ENCODE peak calls at places on chromosome 3, in eight cellular contexts. One of them, this sample, is unnamed.

GRCh38 chr3:180987344-180987743 is 2.2 kb downstream of the DNAJC19 start:
- DNase-seq in heart left ventricle: no peak
- DNase-seq in IMR-90: no peak
- DNase-seq in transverse colon: no peak
- DNase-seq in breast epithelium: no peak
- DNase-seq in thyroid gland: no peak
- DNase-seq in uterus: no peak
- DNase-seq in right lobe of liver: no peak
- DNase-seq in this sample: no peak

GRCh38 chr3:98564282-98565005 is 29.0 kb downstream of the CPOX start:
- DNase-seq in IMR-90: no peak
- DNase-seq in uterus: no peak
- DNase-seq in thyroid gland: no peak
- DNase-seq in heart left ventricle: no peak
- DNase-seq in breast epithelium: no peak
- DNase-seq in transverse colon: no peak
- DNase-seq in right lobe of liver: no peak
- DNase-seq in this sample: no peak

GRCh38 chr3:107705046-107705445 is 182.3 kb downstream of the BBX start:
- DNase-seq in heart left ventricle: no peak
- DNase-seq in uterus: no peak
- DNase-seq in thyroid gland: no peak
- DNase-seq in IMR-90: no peak
- DNase-seq in breast epithelium: no peak
- DNase-seq in right lobe of liver: no peak
- DNase-seq in transverse colon: no peak
- DNase-seq in this sample: no peak

GRCh38 chr3:158722108-158722507 is 10.1 kb downstream of the RARRES1 start:
- DNase-seq in right lobe of liver: no peak
- DNase-seq in IMR-90: no peak
- DNase-seq in heart left ventricle: no peak
- DNase-seq in uterus: no peak
- DNase-seq in transverse colon: no peak
- DNase-seq in breast epithelium: no peak
- DNase-seq in thyroid gland: no peak
- DNase-seq in this sample: no peak

GRCh38 chr3:152879130-152879789 is 44.3 kb downstream of the P2RY1 start:
- DNase-seq in right lobe of liver: no peak
- DNase-seq in transverse colon: no peak
- DNase-seq in heart left ventricle: no peak
- DNase-seq in IMR-90: no peak
- DNase-seq in thyroid gland: no peak
- DNase-seq in breast epithelium: no peak
- DNase-seq in uterus: no peak
- DNase-seq in this sample: no peak

GRCh38 chr3:61141184-61141583 is 110.1 kb downstream of the FHIT start:
- DNase-seq in right lobe of liver: no peak
- DNase-seq in transverse colon: no peak
- DNase-seq in heart left ventricle: no peak
- DNase-seq in IMR-90: no peak
- DNase-seq in breast epithelium: no peak
- DNase-seq in uterus: no peak
- DNase-seq in thyroid gland: no peak
- DNase-seq in this sample: no peak

GRCh38 chr3:13543251-13543650 is 5.7 kb upstream of the FBLN2 start:
- DNase-seq in heart left ventricle: peak; percentile 63
- DNase-seq in thyroid gland: peak; percentile 35
- DNase-seq in IMR-90: peak; percentile 87
- DNase-seq in uterus: peak; percentile 85
- DNase-seq in breast epithelium: peak; percentile 40
- DNase-seq in right lobe of liver: no peak
- DNase-seq in transverse colon: peak; percentile 36
- DNase-seq in this sample: no peak

GRCh38 chr3:149247025-149247710 is 25.5 kb upstream of the CP start:
- DNase-seq in transverse colon: no peak
- DNase-seq in thyroid gland: no peak
- DNase-seq in IMR-90: peak; percentile 70
- DNase-seq in breast epithelium: no peak
- DNase-seq in uterus: peak; percentile 53
- DNase-seq in right lobe of liver: no peak
- DNase-seq in heart left ventricle: no peak
- DNase-seq in this sample: no peak

GRCh38 chr3:197350446-197350845 is 52.0 kb upstream of the DLG1 start:
- DNase-seq in transverse colon: no peak
- DNase-seq in uterus: no peak
- DNase-seq in heart left ventricle: no peak
- DNase-seq in right lobe of liver: no peak
- DNase-seq in breast epithelium: no peak
- DNase-seq in thyroid gland: no peak
- DNase-seq in IMR-90: no peak
- DNase-seq in this sample: no peak

GRCh38 chr3:47646362-47646761 is 67.7 kb upstream of the CSPG5 start:
- DNase-seq in uterus: peak; percentile 24
- DNase-seq in breast epithelium: no peak
- DNase-seq in heart left ventricle: no peak
- DNase-seq in transverse colon: no peak
- DNase-seq in right lobe of liver: no peak
- DNase-seq in thyroid gland: no peak
- DNase-seq in IMR-90: peak; percentile 34
- DNase-seq in this sample: no peak

GRCh38 chr3:169658311-169658931 is 5.1 kb downstream of the MECOM start:
- DNase-seq in transverse colon: no peak
- DNase-seq in uterus: no peak
- DNase-seq in breast epithelium: no peak
- DNase-seq in thyroid gland: no peak
- DNase-seq in IMR-90: peak; percentile 35
- DNase-seq in heart left ventricle: peak; percentile 56
- DNase-seq in right lobe of liver: no peak
- DNase-seq in this sample: peak; percentile 52

GRCh38 chr3:187986514-187986934 is 167.4 kb upstream of the LPP start:
- DNase-seq in breast epithelium: no peak
- DNase-seq in heart left ventricle: no peak
- DNase-seq in right lobe of liver: no peak
- DNase-seq in IMR-90: peak; percentile 96
- DNase-seq in thyroid gland: peak; percentile 55
- DNase-seq in uterus: no peak
- DNase-seq in transverse colon: no peak
- DNase-seq in this sample: no peak

GRCh38 chr3:77236118-77236517 is 196.2 kb downstream of the ROBO2 start:
- DNase-seq in breast epithelium: no peak
- DNase-seq in IMR-90: no peak
- DNase-seq in thyroid gland: no peak
- DNase-seq in heart left ventricle: no peak
- DNase-seq in uterus: no peak
- DNase-seq in transverse colon: no peak
- DNase-seq in right lobe of liver: no peak
- DNase-seq in this sample: no peak

GRCh38 chr3:179603831-179604230 is 607 bp downstream of the MRPL47 start:
- DNase-seq in right lobe of liver: no peak
- DNase-seq in heart left ventricle: no peak
- DNase-seq in breast epithelium: no peak
- DNase-seq in uterus: no peak
- DNase-seq in thyroid gland: no peak
- DNase-seq in IMR-90: no peak
- DNase-seq in transverse colon: no peak
- DNase-seq in this sample: no peak

GRCh38 chr3:29576181-29576580 is 295.3 kb downstream of the RBMS3 start:
- DNase-seq in transverse colon: no peak
- DNase-seq in thyroid gland: no peak
- DNase-seq in breast epithelium: no peak
- DNase-seq in right lobe of liver: no peak
- DNase-seq in uterus: no peak
- DNase-seq in IMR-90: no peak
- DNase-seq in heart left ventricle: no peak
- DNase-seq in this sample: no peak

GRCh38 chr3:133600682-133601081 is 27.2 kb downstream of the CDV3 start:
- DNase-seq in transverse colon: no peak
- DNase-seq in breast epithelium: no peak
- DNase-seq in IMR-90: no peak
- DNase-seq in thyroid gland: no peak
- DNase-seq in right lobe of liver: no peak
- DNase-seq in uterus: no peak
- DNase-seq in heart left ventricle: no peak
- DNase-seq in this sample: no peak
- TF ChIP-seq POLR2A in transverse colon: no peak
- TF ChIP-seq POLR2A in breast epithelium: no peak
- TF ChIP-seq POLR2A in IMR-90: no peak
- TF ChIP-seq POLR2A in thyroid gland: no peak
- TF ChIP-seq POLR2A in right lobe of liver: no peak
- TF ChIP-seq POLR2A in uterus: no peak
- TF ChIP-seq POLR2A in heart left ventricle: no peak
- TF ChIP-seq POLR2A in this sample: no peak

DNA sequence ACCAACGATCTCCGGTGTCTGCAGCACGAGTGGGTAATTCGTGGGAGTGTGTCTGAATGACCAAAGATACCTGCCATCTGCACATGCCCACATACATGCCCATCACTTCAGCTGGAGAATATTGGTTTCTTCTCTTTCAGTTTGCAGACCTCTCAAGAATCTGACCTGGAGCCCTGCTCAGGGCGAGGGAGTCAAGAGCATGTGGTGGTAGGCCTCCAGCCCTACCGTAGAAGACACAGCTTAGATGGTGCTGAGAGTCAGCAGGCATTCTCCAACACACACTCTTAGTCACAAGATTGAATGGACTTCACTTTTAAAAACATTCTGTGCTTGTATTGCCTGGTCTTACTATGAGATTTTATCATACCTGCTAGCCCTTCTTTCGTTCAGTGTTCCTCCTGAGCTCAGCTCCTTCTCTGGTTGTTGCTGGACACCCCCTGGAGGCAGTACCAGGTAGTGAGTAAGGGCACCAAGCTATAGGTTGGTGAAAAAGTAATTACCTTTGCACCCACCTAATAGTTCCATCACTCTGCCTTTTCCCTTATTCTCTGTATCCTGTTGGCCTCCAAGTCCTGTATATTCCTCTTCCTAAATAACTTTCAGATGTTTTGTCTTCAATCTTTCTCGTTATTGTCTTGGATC is 252.0 kb downstream of the CACNA2D3 start:
- DNase-seq in breast epithelium: no peak
- DNase-seq in thyroid gland: peak; percentile 58
- DNase-seq in transverse colon: peak; percentile 41
- DNase-seq in uterus: no peak
- DNase-seq in heart left ventricle: no peak
- DNase-seq in right lobe of liver: peak; percentile 63
- DNase-seq in IMR-90: no peak
- DNase-seq in this sample: peak; percentile 55
- TF ChIP-seq CTCF in breast epithelium: peak; percentile 42
- TF ChIP-seq CTCF in thyroid gland: peak; percentile 74
- TF ChIP-seq CTCF in transverse colon: peak; percentile 50
- TF ChIP-seq CTCF in uterus: no peak
- TF ChIP-seq CTCF in heart left ventricle: peak; percentile 51
- TF ChIP-seq CTCF in right lobe of liver: peak; percentile 55
- TF ChIP-seq CTCF in IMR-90: peak; percentile 3
- TF ChIP-seq CTCF in this sample: no peak

GRCh38 chr3:144369151-144369879 is 397.7 kb downstream of the DIPK2A start:
- DNase-seq in heart left ventricle: no peak
- DNase-seq in breast epithelium: no peak
- DNase-seq in thyroid gland: no peak
- DNase-seq in IMR-90: no peak
- DNase-seq in right lobe of liver: no peak
- DNase-seq in uterus: no peak
- DNase-seq in transverse colon: no peak
- DNase-seq in this sample: no peak
- H3K9me3 ChIP-seq in heart left ventricle: no peaks in the 10 kb centered on the region
- H3K9me3 ChIP-seq in breast epithelium: peaks cover 12% of the 10 kb centered on the region
- H3K9me3 ChIP-seq in thyroid gland: no peaks in the 10 kb centered on the region
- H3K9me3 ChIP-seq in IMR-90: peaks cover 4% of the 10 kb centered on the region
- H3K9me3 ChIP-seq in right lobe of liver: no peaks in the 10 kb centered on the region
- H3K9me3 ChIP-seq in uterus: no peaks in the 10 kb centered on the region
- H3K9me3 ChIP-seq in transverse colon: no peaks in the 10 kb centered on the region
- H3K9me3 ChIP-seq in this sample: peaks cover 18% of the 10 kb centered on the region

DNA sequence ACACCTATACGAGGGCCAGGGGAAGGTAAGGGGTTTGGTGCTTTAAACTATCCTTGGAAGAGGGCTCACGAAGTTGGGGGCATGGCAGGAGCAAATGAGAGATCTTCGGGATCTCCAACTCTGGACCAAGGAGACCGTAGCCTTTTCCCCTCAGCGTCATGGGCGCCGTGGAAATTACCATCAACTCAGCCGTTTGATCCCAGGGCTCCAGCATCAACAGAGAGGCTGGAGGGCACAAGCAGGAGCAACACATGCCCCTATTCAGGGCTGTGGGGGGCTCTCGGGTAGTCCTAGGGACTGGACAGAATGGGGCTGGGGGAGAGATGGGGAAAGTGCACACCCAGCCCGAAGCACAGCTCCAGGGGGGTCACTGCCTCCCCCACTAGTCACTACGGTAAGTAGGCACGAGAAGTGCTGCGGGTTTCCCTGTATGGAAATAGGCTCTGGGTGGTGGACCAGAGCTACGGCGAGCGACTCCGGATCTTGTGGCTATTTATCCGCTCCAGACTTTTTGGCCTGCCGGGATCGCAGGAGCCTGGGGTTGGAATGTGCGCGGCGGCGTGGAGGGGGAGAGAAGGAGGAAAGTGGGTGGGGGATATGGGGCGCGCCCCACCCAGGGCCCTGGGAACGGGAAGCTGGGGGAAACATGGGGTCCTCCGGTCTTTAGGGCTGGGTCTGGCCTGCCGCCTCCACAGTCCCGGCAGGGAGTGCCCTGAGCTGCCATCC is 539 bp upstream of the LAMB2 start:
- DNase-seq in right lobe of liver: peak; percentile 86
- DNase-seq in uterus: peak; percentile 88
- DNase-seq in breast epithelium: peak; percentile 78
- DNase-seq in heart left ventricle: peak; percentile 91
- DNase-seq in thyroid gland: peak; percentile 88
- DNase-seq in transverse colon: peak; percentile 88
- DNase-seq in IMR-90: peak; percentile 85
- DNase-seq in this sample: peak; percentile 87
- TF ChIP-seq POLR2A in right lobe of liver: no peak
- TF ChIP-seq POLR2A in uterus: peak; percentile 45
- TF ChIP-seq POLR2A in breast epithelium: no peak
- TF ChIP-seq POLR2A in heart left ventricle: no peak
- TF ChIP-seq POLR2A in thyroid gland: no peak
- TF ChIP-seq POLR2A in transverse colon: no peak
- TF ChIP-seq POLR2A in IMR-90: peak; percentile 46
- TF ChIP-seq POLR2A in this sample: no peak

This sample was measured in stomach.